ENCODE peak calls at places on chromosome 6, in nine cellular contexts. H is hippocampal formation, A is right atrium auricular region, E is psoas muscle, M is astrocyte of the cerebellum, B is amniotic stem cell, X is kidney epithelial cell, D is Peyer's patch, W is CD14-positive monocyte. T is an unnamed sample.

GRCh38 chr6:47044418-47044817 is 2.3 kb upstream of the ADGRF1 start:
- DNase-seq in E (no peak), H (no peak), B (no peak), X (peak), A (no peak), W (no peak), M (peak), D (no peak), T (no peak)

GRCh38 chr6:3455121-3455489 is 1.7 kb downstream of the SLC22A23 start:
- DNase-seq in A (no peak), H (peak), M (no peak), W (no peak), E (no peak), D (peak), X (no peak), B (no peak), T (no peak)

GRCh38 chr6:129621252-129621651 is 88.7 kb downstream of the ARHGAP18 start:
- DNase-seq in A (no peak), M (no peak), X (no peak), W (no peak), D (peak), B (no peak), E (peak), H (no peak), T (no peak)

GRCh38 chr6:43644940-43645612 is at the start of gene RSPH9:
- DNase-seq in M (no peak), X (no peak), A (no peak), W (peak), B (no peak), H (no peak), E (peak), D (peak), T (no peak)

GRCh38 chr6:138242987-138243592 is 24.8 kb upstream of the PBOV1 start:
- DNase-seq in B (no peak), W (no peak), D (no peak), M (no peak), X (no peak), A (no peak), E (no peak), H (no peak), T (no peak)

GRCh38 chr6:170256641-170257040 is 34.2 kb downstream of the DLL1 start:
- DNase-seq in A (no peak), M (no peak), D (no peak), H (no peak), X (no peak), W (no peak), B (no peak), E (no peak), T (no peak)

GRCh38 chr6:150465610-150466009 is 96.8 kb downstream of the IYD start:
- DNase-seq in D (no peak), A (no peak), B (no peak), X (no peak), M (no peak), H (no peak), W (no peak), E (no peak), T (no peak)

GRCh38 chr6:34393191-34393967 is 910 bp upstream of the NUDT3 start:
- DNase-seq in E (no peak), D (peak), A (no peak), M (no peak), X (no peak), B (no peak), W (no peak), H (no peak), T (no peak)

GRCh38 chr6:130161627-130162404 is 60.9 kb downstream of the SAMD3 start:
- DNase-seq in H (no peak), M (peak), W (no peak), E (no peak), A (no peak), B (no peak), X (no peak), D (no peak), T (no peak)

GRCh38 chr6:133817460-133818047 is 71.4 kb upstream of the TCF21 start:
- DNase-seq in H (no peak), M (no peak), A (no peak), E (no peak), B (no peak), X (no peak), D (peak), W (no peak), T (no peak)

GRCh38 chr6:80767808-80768207 is 661.3 kb downstream of the BCKDHB start:
- DNase-seq in H (no peak), W (no peak), B (peak), D (peak), A (peak), M (peak), E (peak), X (peak), T (no peak)

GRCh38 chr6:97978855-97979271 is 695.8 kb upstream of the MMS22L start:
- DNase-seq in M (no peak), B (no peak), D (peak), E (no peak), A (no peak), H (no peak), W (no peak), X (no peak), T (no peak)

GRCh38 chr6:20678831-20679352 is 144.6 kb downstream of the CDKAL1 start:
- DNase-seq in D (no peak), M (no peak), E (no peak), X (no peak), B (no peak), H (no peak), A (no peak), W (no peak), T (no peak)

GRCh38 chr6:105380634-105381033 is 22.2 kb downstream of the PREP start:
- DNase-seq in A (no peak), W (no peak), M (no peak), E (no peak), D (peak), H (no peak), X (no peak), B (no peak), T (no peak)

GRCh38 chr6:27148404-27148795 is 99.1 kb upstream of the PRSS16 start:
- DNase-seq in D (no peak), E (no peak), W (no peak), M (no peak), B (no peak), A (no peak), X (no peak), H (no peak), T (no peak)

GRCh38 chr6:105794263-105794662 is 291.9 kb upstream of the PRDM1 start:
- DNase-seq in M (peak), A (peak), H (no peak), E (peak), D (peak), B (no peak), W (peak), X (no peak), T (no peak)

GRCh38 chr6:119539066-119539746 is 189.6 kb upstream of the MAN1A1 start:
- DNase-seq in E (no peak), H (no peak), X (no peak), A (no peak), M (no peak), D (no peak), B (no peak), W (peak), T (no peak)

GRCh38 chr6:125792172-125792571 is 1.4 kb downstream of the NCOA7 start:
- DNase-seq in E (no peak), B (no peak), X (no peak), A (no peak), H (no peak), D (no peak), W (no peak), M (no peak), T (no peak)

GRCh38 chr6:97203343-97203742 is 79.7 kb downstream of the MMS22L start:
- DNase-seq in M (no peak), A (no peak), E (no peak), D (no peak), B (no peak), H (no peak), W (no peak), X (no peak), T (no peak)

GRCh38 chr6:35524380-35525020 is 11.8 kb upstream of the TULP1 start:
- DNase-seq in H (no peak), B (no peak), M (no peak), W (no peak), X (no peak), E (no peak), A (no peak), D (no peak), T (no peak)

GRCh38 chr6:29553268-29554057 is 6.1 kb downstream of the UBD start:
- DNase-seq in X (no peak), B (no peak), W (no peak), A (peak), H (no peak), M (no peak), D (peak), E (peak), T (no peak)

GRCh38 chr6:145028144-145028818 is 707.0 kb downstream of the EPM2A start:
- DNase-seq in H (no peak), E (no peak), D (no peak), M (no peak), W (no peak), B (no peak), X (no peak), A (no peak), T (no peak)

GRCh38 chr6:121639041-121639440 is 203.6 kb downstream of the GJA1 start:
- DNase-seq in M (no peak), H (no peak), A (no peak), D (no peak), X (no peak), W (no peak), E (no peak), B (no peak), T (no peak)

GRCh38 chr6:29633532-29633901 is 534 bp upstream of the GABBR1 start:
- DNase-seq in H (no peak), A (no peak), W (no peak), E (no peak), D (no peak), B (no peak), M (no peak), X (no peak), T (no peak)

GRCh38 chr6:116572162-116572561 is 858 bp downstream of the RWDD1 start:
- DNase-seq in D (peak), X (no peak), A (no peak), B (no peak), H (no peak), M (no peak), W (no peak), E (peak), T (no peak)

GRCh38 chr6:13395272-13396237 is 67.2 kb upstream of the TBC1D7 start:
- DNase-seq in H (no peak), M (peak), A (peak), W (peak), E (peak), X (peak), D (peak), B (peak), T (no peak)

GRCh38 chr6:50145125-50145524 is 95.4 kb upstream of the DEFB112 start:
- DNase-seq in M (no peak), D (no peak), A (no peak), X (no peak), B (no peak), W (no peak), H (no peak), E (no peak), T (no peak)

GRCh38 chr6:13573669-13574110 is 711 bp upstream of the SIRT5 start:
- DNase-seq in W (no peak), D (peak), X (peak), H (peak), E (peak), A (no peak), M (no peak), B (no peak), T (no peak)

GRCh38 chr6:114216789-114217467 is 125.9 kb downstream of the HS3ST5 start:
- DNase-seq in E (no peak), X (no peak), A (no peak), W (no peak), B (no peak), M (no peak), H (no peak), D (no peak), T (no peak)

GRCh38 chr6:122454673-122455072 is 16.9 kb downstream of the SERINC1 start:
- DNase-seq in D (no peak), B (no peak), H (no peak), A (no peak), E (no peak), W (no peak), X (no peak), M (no peak), T (no peak)

GRCh38 chr6:87102296-87102695 is 7.4 kb upstream of the CGA start:
- DNase-seq in H (no peak), D (no peak), E (no peak), A (no peak), M (no peak), B (no peak), X (no peak), W (no peak), T (no peak)

GRCh38 chr6:53956068-53956711 is 155.1 kb upstream of the MLIP start:
- DNase-seq in W (no peak), X (no peak), H (peak), A (no peak), E (peak), B (peak), D (peak), M (peak), T (peak)

GRCh38 chr6:34465551-34466241 is at the start of gene PACSIN1:
- DNase-seq in X (no peak), W (no peak), A (no peak), H (peak), B (no peak), D (peak), E (no peak), M (no peak), T (no peak)

GRCh38 chr6:18845891-18846290 is 458.7 kb downstream of the RNF144B start:
- DNase-seq in B (no peak), D (no peak), H (no peak), M (no peak), W (no peak), E (no peak), X (no peak), A (no peak), T (no peak)

GRCh38 chr6:143060806-143061596 is at the start of gene AIG1:
- DNase-seq in B (peak), D (peak), W (peak), X (no peak), E (peak), A (peak), M (no peak), H (no peak), T (no peak)

GRCh38 chr6:20326422-20326728 is 75.3 kb upstream of the E2F3 start:
- DNase-seq in W (no peak), M (no peak), B (no peak), D (no peak), X (no peak), H (no peak), E (no peak), A (no peak), T (no peak)

GRCh38 chr6:170456334-170456733 is 96.8 kb downstream of the PSMB1 start:
- DNase-seq in E (no peak), B (no peak), D (no peak), X (no peak), W (no peak), H (no peak), M (no peak), A (no peak), T (no peak)

GRCh38 chr6:126117251-126117650 is 130.9 kb downstream of the TRMT11 start:
- DNase-seq in M (no peak), D (no peak), X (no peak), B (no peak), A (no peak), H (no peak), E (no peak), W (no peak), T (no peak)

T was measured in vagina.